ENCODE peak calls at places on chromosome 19, in five cellular contexts. One of them, this sample, is unnamed. For H3K27me3, the result is how much of the 10 kb centered on the place peaks cover.

GRCh38 chr19:18223860-18224524 is 2.2 kb downstream of the PDE4C start:
- DNase-seq in tibial artery: no peak
- DNase-seq in body of pancreas: no peak
- DNase-seq in lung: no peak
- DNase-seq in heart right ventricle: peak
- DNase-seq in this sample: no peak

GRCh38 chr19:19909654-19910053 is 8.9 kb downstream of the ZNF93 start:
- DNase-seq in tibial artery: no peak
- DNase-seq in body of pancreas: no peak
- DNase-seq in heart right ventricle: no peak
- DNase-seq in lung: no peak
- DNase-seq in this sample: no peak

GRCh38 chr19:30276312-30276884 is 95.8 kb upstream of the ZNF536 start:
- DNase-seq in lung: no peak
- DNase-seq in body of pancreas: no peak
- DNase-seq in heart right ventricle: no peak
- DNase-seq in tibial artery: no peak
- DNase-seq in this sample: no peak

GRCh38 chr19:54454781-54455675 is 6.0 kb downstream of the LENG8 start:
- DNase-seq in tibial artery: no peak
- DNase-seq in heart right ventricle: no peak
- DNase-seq in body of pancreas: no peak
- DNase-seq in lung: no peak
- DNase-seq in this sample: no peak

GRCh38 chr19:7914099-7914498 is 531 bp upstream of the TGFBR3L start:
- DNase-seq in lung: no peak
- DNase-seq in body of pancreas: no peak
- DNase-seq in tibial artery: no peak
- DNase-seq in heart right ventricle: no peak
- DNase-seq in this sample: no peak

GRCh38 chr19:19404879-19405860 is at the start of gene GATAD2A:
- DNase-seq in heart right ventricle: peak
- DNase-seq in tibial artery: peak
- DNase-seq in lung: peak
- DNase-seq in body of pancreas: peak
- DNase-seq in this sample: peak

GRCh38 chr19:8397746-8398721 is 7.9 kb downstream of the RAB11B start:
- DNase-seq in body of pancreas: no peak
- DNase-seq in tibial artery: no peak
- DNase-seq in heart right ventricle: no peak
- DNase-seq in lung: no peak
- DNase-seq in this sample: no peak

GRCh38 chr19:19552811-19553210 is 14.7 kb downstream of the CILP2 start:
- DNase-seq in tibial artery: no peak
- DNase-seq in lung: no peak
- DNase-seq in heart right ventricle: no peak
- DNase-seq in body of pancreas: no peak
- DNase-seq in this sample: no peak

GRCh38 chr19:29702958-29703320 is 12.1 kb downstream of the C19orf12 start:
- DNase-seq in tibial artery: no peak
- DNase-seq in lung: no peak
- DNase-seq in heart right ventricle: no peak
- DNase-seq in body of pancreas: no peak
- DNase-seq in this sample: no peak

GRCh38 chr19:57599377-57599760 is 316 bp upstream of the ZNF530 start:
- DNase-seq in lung: no peak
- DNase-seq in body of pancreas: no peak
- DNase-seq in heart right ventricle: no peak
- DNase-seq in tibial artery: no peak
- DNase-seq in this sample: no peak

GRCh38 chr19:33175886-33176669 is 18.1 kb upstream of the LRP3 start:
- DNase-seq in body of pancreas: peak
- DNase-seq in tibial artery: no peak
- DNase-seq in heart right ventricle: no peak
- DNase-seq in lung: no peak
- DNase-seq in this sample: peak

GRCh38 chr19:31140717-31141116 is 208.5 kb downstream of the TSHZ3 start:
- DNase-seq in heart right ventricle: no peak
- DNase-seq in body of pancreas: no peak
- DNase-seq in tibial artery: no peak
- DNase-seq in lung: no peak
- DNase-seq in this sample: no peak

GRCh38 chr19:13153627-13154240 is 3.5 kb downstream of the IER2 start:
- DNase-seq in lung: no peak
- DNase-seq in heart right ventricle: peak
- DNase-seq in tibial artery: peak
- DNase-seq in body of pancreas: peak
- DNase-seq in this sample: no peak

GRCh38 chr19:14670408-14670807 is 4.2 kb downstream of the ADGRE3 start:
- DNase-seq in body of pancreas: no peak
- DNase-seq in lung: no peak
- DNase-seq in heart right ventricle: no peak
- DNase-seq in tibial artery: no peak
- DNase-seq in this sample: no peak

GRCh38 chr19:5172859-5173577 is 167.6 kb downstream of the PTPRS start:
- DNase-seq in lung: no peak
- DNase-seq in body of pancreas: peak
- DNase-seq in heart right ventricle: no peak
- DNase-seq in tibial artery: no peak
- DNase-seq in this sample: no peak

GRCh38 chr19:33811736-33812387 is 15.2 kb downstream of the KCTD15 start:
- DNase-seq in heart right ventricle: no peak
- DNase-seq in lung: no peak
- DNase-seq in body of pancreas: no peak
- DNase-seq in tibial artery: no peak
- DNase-seq in this sample: no peak

GRCh38 chr19:34711890-34712289 is 22.2 kb upstream of the ZNF181 start:
- DNase-seq in lung: no peak
- DNase-seq in body of pancreas: no peak
- DNase-seq in heart right ventricle: no peak
- DNase-seq in tibial artery: no peak
- DNase-seq in this sample: no peak

GRCh38 chr19:12723383-12723642 is 419 bp downstream of the TNPO2 start:
- DNase-seq in tibial artery: no peak
- DNase-seq in lung: no peak
- DNase-seq in body of pancreas: no peak
- DNase-seq in heart right ventricle: no peak
- DNase-seq in this sample: no peak

GRCh38 chr19:54191671-54192453 is 754 bp downstream of the TSEN34 start:
- DNase-seq in lung: no peak
- DNase-seq in heart right ventricle: no peak
- DNase-seq in body of pancreas: no peak
- DNase-seq in tibial artery: no peak
- DNase-seq in this sample: no peak

GRCh38 chr19:18310118-18310909 is 12.6 kb downstream of the LSM4 start:
- DNase-seq in tibial artery: no peak
- DNase-seq in lung: no peak
- DNase-seq in heart right ventricle: no peak
- DNase-seq in body of pancreas: no peak
- DNase-seq in this sample: no peak

GRCh38 chr19:35291259-35291658 is 702 bp upstream of the MAG start:
- DNase-seq in lung: no peak
- DNase-seq in tibial artery: no peak
- DNase-seq in body of pancreas: no peak
- DNase-seq in heart right ventricle: no peak
- DNase-seq in this sample: no peak

GRCh38 chr19:5234412-5234811 is 106.2 kb downstream of the PTPRS start:
- DNase-seq in body of pancreas: no peak
- DNase-seq in lung: no peak
- DNase-seq in heart right ventricle: no peak
- DNase-seq in tibial artery: no peak
- DNase-seq in this sample: no peak

DNA sequence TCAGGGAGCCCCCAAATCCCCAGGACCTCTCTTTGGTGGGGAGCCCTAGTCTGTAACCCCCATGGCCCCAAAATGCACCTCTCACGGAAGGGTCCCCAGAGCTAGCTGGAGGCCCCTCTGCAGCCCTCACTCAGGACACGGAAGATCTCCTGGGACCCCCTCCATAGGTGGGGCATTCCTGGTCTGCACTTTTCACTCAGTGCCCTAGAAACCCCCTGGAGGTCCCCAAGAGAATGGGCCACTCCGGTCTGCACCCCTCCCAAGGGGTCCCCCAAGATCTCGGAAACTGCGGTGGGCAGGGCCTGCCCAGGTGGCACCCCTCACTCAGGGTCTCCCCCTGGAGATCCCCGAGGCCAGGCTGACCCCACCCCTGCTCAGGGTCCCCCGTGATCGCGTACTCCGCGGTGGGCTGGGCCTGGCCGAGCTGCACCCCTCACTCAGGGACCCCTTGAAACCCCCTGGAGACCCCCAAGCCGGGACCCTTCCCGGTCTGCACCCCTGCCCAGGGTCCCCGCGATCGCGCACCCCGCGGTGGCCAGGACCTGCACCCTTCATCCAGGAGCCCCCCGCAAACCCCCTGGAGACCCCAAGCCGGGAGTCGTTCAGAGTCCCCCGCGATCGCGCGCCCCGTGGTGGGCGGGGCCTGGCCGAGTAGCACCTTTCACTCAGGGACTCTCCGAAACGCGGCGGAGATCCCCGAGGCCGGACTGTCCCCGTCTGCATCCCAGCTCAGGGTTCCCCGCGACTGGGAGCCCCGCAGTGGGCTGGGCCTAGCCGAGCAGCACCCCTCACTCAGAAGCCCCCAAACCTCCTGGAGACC is 1.1 kb downstream of the LMNB2 start:
- DNase-seq in body of pancreas: peak
- DNase-seq in tibial artery: no peak
- DNase-seq in heart right ventricle: peak
- DNase-seq in lung: no peak
- DNase-seq in this sample: no peak
- H3K27ac ChIP-seq in body of pancreas: peak
- H3K27ac ChIP-seq in tibial artery: peak
- H3K27ac ChIP-seq in heart right ventricle: peak
- H3K27ac ChIP-seq in lung: no peak
- H3K27ac ChIP-seq in this sample: peak

GRCh38 chr19:50858896-50859295 is 4.2 kb downstream of the KLK3 start:
- DNase-seq in tibial artery: no peak
- DNase-seq in heart right ventricle: no peak
- DNase-seq in lung: no peak
- DNase-seq in body of pancreas: peak
- DNase-seq in this sample: no peak

GRCh38 chr19:50859849-50860248 is 5.1 kb downstream of the KLK3 start:
- DNase-seq in body of pancreas: no peak
- DNase-seq in tibial artery: no peak
- DNase-seq in heart right ventricle: no peak
- DNase-seq in lung: no peak
- DNase-seq in this sample: no peak

GRCh38 chr19:50861025-50861424 is 6.3 kb downstream of the KLK3 start:
- DNase-seq in lung: no peak
- DNase-seq in body of pancreas: no peak
- DNase-seq in heart right ventricle: no peak
- DNase-seq in tibial artery: no peak
- DNase-seq in this sample: no peak

GRCh38 chr19:50857366-50857765 is 2.7 kb downstream of the KLK3 start:
- DNase-seq in body of pancreas: no peak
- DNase-seq in heart right ventricle: no peak
- DNase-seq in lung: no peak
- DNase-seq in tibial artery: no peak
- DNase-seq in this sample: no peak

GRCh38 chr19:50861496-50862286 is 7.0 kb downstream of the KLK3 start:
- DNase-seq in tibial artery: no peak
- DNase-seq in body of pancreas: no peak
- DNase-seq in lung: no peak
- DNase-seq in heart right ventricle: no peak
- DNase-seq in this sample: no peak
- H3K27me3 ChIP-seq in tibial artery: under half
- H3K27me3 ChIP-seq in body of pancreas: under half
- H3K27me3 ChIP-seq in lung: under half
- H3K27me3 ChIP-seq in heart right ventricle: half or more
- H3K27me3 ChIP-seq in this sample: under half

GRCh38 chr19:871446-872265 is 12.2 kb downstream of the CFD start:
- DNase-seq in body of pancreas: no peak
- DNase-seq in tibial artery: no peak
- DNase-seq in heart right ventricle: no peak
- DNase-seq in lung: no peak
- DNase-seq in this sample: no peak
- H3K4me3 ChIP-seq in body of pancreas: no peak
- H3K4me3 ChIP-seq in tibial artery: no peak
- H3K4me3 ChIP-seq in heart right ventricle: no peak
- H3K4me3 ChIP-seq in lung: no peak
- H3K4me3 ChIP-seq in this sample: peak

GRCh38 chr19:1130801-1131717 is 27.3 kb downstream of the GPX4 start:
- DNase-seq in heart right ventricle: no peak
- DNase-seq in lung: no peak
- DNase-seq in tibial artery: no peak
- DNase-seq in body of pancreas: no peak
- DNase-seq in this sample: peak
- H3K27ac ChIP-seq in heart right ventricle: peak
- H3K27ac ChIP-seq in lung: peak
- H3K27ac ChIP-seq in tibial artery: peak
- H3K27ac ChIP-seq in body of pancreas: peak
- H3K27ac ChIP-seq in this sample: peak

GRCh38 chr19:10513223-10513622 is 4.0 kb downstream of the S1PR5 start:
- DNase-seq in body of pancreas: no peak
- DNase-seq in tibial artery: no peak
- DNase-seq in heart right ventricle: no peak
- DNase-seq in lung: no peak
- DNase-seq in this sample: no peak
- H3K27me3 ChIP-seq in body of pancreas: under half
- H3K27me3 ChIP-seq in tibial artery: half or more
- H3K27me3 ChIP-seq in heart right ventricle: half or more
- H3K27me3 ChIP-seq in lung: under half
- H3K27me3 ChIP-seq in this sample: under half

GRCh38 chr19:48397636-48398328 is 4.3 kb downstream of the GRIN2D start:
- DNase-seq in tibial artery: no peak
- DNase-seq in lung: no peak
- DNase-seq in heart right ventricle: no peak
- DNase-seq in body of pancreas: no peak
- DNase-seq in this sample: no peak

GRCh38 chr19:48398329-48399235 is 5.1 kb downstream of the GRIN2D start:
- DNase-seq in tibial artery: peak
- DNase-seq in lung: peak
- DNase-seq in heart right ventricle: peak
- DNase-seq in body of pancreas: peak
- DNase-seq in this sample: peak

GRCh38 chr19:48401277-48401676 is 7.8 kb downstream of the GRIN2D start:
- DNase-seq in heart right ventricle: no peak
- DNase-seq in body of pancreas: no peak
- DNase-seq in lung: no peak
- DNase-seq in tibial artery: no peak
- DNase-seq in this sample: no peak

GRCh38 chr19:48397263-48397635 is 3.8 kb downstream of the GRIN2D start:
- DNase-seq in tibial artery: no peak
- DNase-seq in body of pancreas: no peak
- DNase-seq in heart right ventricle: no peak
- DNase-seq in lung: no peak
- DNase-seq in this sample: no peak

GRCh38 chr19:48400018-48400742 is 6.7 kb downstream of the GRIN2D start:
- DNase-seq in lung: no peak
- DNase-seq in heart right ventricle: peak
- DNase-seq in body of pancreas: no peak
- DNase-seq in tibial artery: peak
- DNase-seq in this sample: no peak
- H3K4me3 ChIP-seq in lung: no peak
- H3K4me3 ChIP-seq in heart right ventricle: peak
- H3K4me3 ChIP-seq in body of pancreas: no peak
- H3K4me3 ChIP-seq in tibial artery: no peak
- H3K4me3 ChIP-seq in this sample: no peak